ENCODE peak calls at places on chromosomes 4 and X, in six cellular contexts. R is stimulated activated naive CD8-positive, alpha-beta T cell treated with anti-CD3 and anti-CD28 coated beads, Interleukin-15, Interleukin-2, amounts not matched to agents 100 U/mL and 50 U/mL, for 24 hours; M is amniotic stem cell; N is left cardiac atrium; P is ELR; I is stimulated activated CD8-positive, alpha-beta memory T cell treated with anti-CD3 and anti-CD28 coated beads, Interleukin-4, amount 100 ng/mL, for 24 hours. Z is an unnamed sample.

GRCh38 chr4:39505581-39505980 is 21.7 kb downstream of the UGDH start:
- DNase-seq in R (no peak), M (no peak), N (no peak), I (no peak), P (no peak), Z (no peak)

GRCh38 chr4:3766791-3767561 is 791 bp downstream of the ADRA2C start:
- DNase-seq in I (no peak), P (no peak), R (peak), M (no peak), N (no peak), Z (no peak)

GRCh38 chr4:162497564-162498167 is 333.9 kb upstream of the FSTL5 start:
- DNase-seq in M (no peak), P (peak), I (no peak), R (no peak), N (no peak), Z (no peak)

GRCh38 chrX:45781901-45782553 is 581.4 kb upstream of the DIPK2B start:
- DNase-seq in M (peak), P (peak), N (no peak), I (no peak), R (no peak), Z (no peak)

GRCh38 chr4:161538941-161539340 is 624.9 kb downstream of the FSTL5 start:
- DNase-seq in I (no peak), P (no peak), R (no peak), N (no peak), M (no peak), Z (no peak)

GRCh38 chr4:53005808-53006207 is 143.7 kb downstream of the RASL11B start:
- DNase-seq in I (no peak), M (no peak), N (no peak), R (no peak), P (no peak), Z (no peak)

GRCh38 chrX:19535481-19535880 is 20.2 kb upstream of the MAP3K15 start:
- DNase-seq in M (no peak), N (no peak), P (peak), R (no peak), I (no peak), Z (no peak)

GRCh38 chr4:20418865-20419451 is 167.3 kb downstream of the SLIT2 start:
- DNase-seq in M (peak), N (no peak), P (peak), R (no peak), I (no peak), Z (peak)

GRCh38 chr4:180949825-180950224 is 1293.4 kb upstream of the TENM3 start:
- DNase-seq in M (no peak), N (no peak), R (no peak), I (no peak), P (peak), Z (no peak)

GRCh38 chr4:52996261-52997131 is 134.4 kb downstream of the RASL11B start:
- DNase-seq in I (no peak), M (no peak), N (peak), P (no peak), R (no peak), Z (no peak)

GRCh38 chr4:37666625-37667071 is 19.5 kb downstream of the RELL1 start:
- DNase-seq in R (peak), M (peak), P (peak), N (peak), I (no peak), Z (peak)

GRCh38 chr4:156294577-156294976 is 340.9 kb upstream of the CTSO start:
- DNase-seq in I (no peak), N (no peak), R (no peak), P (peak), M (peak), Z (no peak)

GRCh38 chr4:152095701-152096070 is 334.9 kb upstream of the GATB start:
- DNase-seq in I (no peak), N (no peak), R (no peak), M (no peak), P (peak), Z (no peak)

GRCh38 chr4:39514888-39515401 is 12.3 kb downstream of the UGDH start:
- DNase-seq in M (no peak), N (no peak), P (peak), I (no peak), R (no peak), Z (no peak)

GRCh38 chr4:168659971-168660465 is 163.2 kb downstream of the PALLD start:
- DNase-seq in M (no peak), I (no peak), N (no peak), P (no peak), R (no peak), Z (no peak)

GRCh38 chr4:79176351-79176750 is 149.5 kb downstream of the NAA11 start:
- DNase-seq in M (no peak), N (no peak), P (no peak), I (no peak), R (no peak), Z (no peak)

GRCh38 chrX:15098505-15098904 is 171.4 kb downstream of the ASB9 start:
- DNase-seq in P (no peak), I (no peak), M (no peak), N (no peak), R (no peak), Z (no peak)

Z was measured in activated CD8-positive, alpha-beta T cell treated with anti-CD3 and anti-CD28 coated beads, Interleukin-2, amount 10 ng/mL, durations not matched to agents 7 days and 5 days.